ENCODE peak calls at places on chromosomes 13 and 19, in eight cellular contexts. Z is K562; O is left ventricle myocardium inferior; K is CD8-positive, alpha-beta memory T cell; A is body of pancreas; F is pancreas; X is Peyer's patch; I is ascending aorta. B is an unnamed sample. For H3K4me1, H3K27me3 and H3K36me3, the result is how much of the 10 kb centered on the place peaks cover.

GRCh38 chr19:16161848-16162247 is 11.5 kb downstream of the CIB3 start:
- DNase-seq in X (no peak), F (no peak), K (no peak), A (no peak), I (no peak), Z (no peak), O (no peak), B (peak)

GRCh38 chr13:33175991-33176390 is 109.6 kb downstream of the STARD13 start:
- DNase-seq in I (no peak), F (no peak), Z (no peak), O (no peak), K (no peak), X (no peak), A (no peak), B (no peak)

GRCh38 chr13:60139272-60139671 is 24.5 kb downstream of the DIAPH3 start:
- DNase-seq in A (no peak), K (no peak), I (no peak), Z (no peak), X (no peak), F (no peak), O (no peak), B (no peak)

GRCh38 chr13:43009506-43009905 is 13.9 kb upstream of the DNAJC15 start:
- DNase-seq in Z (no peak), O (no peak), F (no peak), I (no peak), X (no peak), K (no peak), A (no peak), B (no peak)

GRCh38 chr19:35037716-35038622 is 3.6 kb upstream of the HPN start:
- DNase-seq in K (no peak), A (no peak), I (peak), O (no peak), Z (no peak), X (peak), F (no peak), B (peak)

GRCh38 chr13:92054389-92054788 is 656.0 kb downstream of the GPC5 start:
- DNase-seq in Z (no peak), I (no peak), O (no peak), K (no peak), F (no peak), X (no peak), A (no peak), B (no peak)

GRCh38 chr19:18701250-18701608 is 17.7 kb downstream of the CRTC1 start:
- DNase-seq in X (no peak), Z (peak), K (no peak), A (no peak), I (no peak), O (no peak), F (no peak), B (no peak)

GRCh38 chr13:108915634-108916497 is 286.5 kb downstream of the MYO16 start:
- DNase-seq in A (peak), Z (peak), F (peak), I (peak), O (peak), X (peak), K (peak), B (peak)

GRCh38 chr19:34732548-34733255 is 1.3 kb upstream of the ZNF181 start:
- DNase-seq in I (peak), Z (peak), A (peak), O (no peak), K (no peak), X (no peak), F (peak), B (no peak)

GRCh38 chr19:49145485-49146407 is 9.4 kb downstream of the HRC start:
- DNase-seq in F (peak), X (peak), O (peak), Z (peak), A (peak), I (peak), K (peak), B (peak)

GRCh38 chr19:4660181-4660791 is 9.9 kb downstream of the MYDGF start:
- DNase-seq in I (no peak), X (no peak), Z (peak), O (no peak), A (no peak), K (no peak), F (no peak), B (peak)

GRCh38 chr13:26498524-26499208 is 58.8 kb upstream of the WASF3 start:
- DNase-seq in O (no peak), I (no peak), F (no peak), K (no peak), Z (no peak), A (no peak), X (no peak), B (peak)

GRCh38 chr13:65275838-65276630 is 1954.1 kb downstream of the PCDH9 start:
- DNase-seq in I (no peak), A (no peak), K (no peak), X (no peak), O (no peak), F (no peak), Z (no peak), B (no peak)

GRCh38 chr13:21040120-21040834 is 21.1 kb downstream of the LATS2 start:
- DNase-seq in X (no peak), Z (no peak), K (no peak), A (no peak), F (no peak), O (no peak), I (no peak), B (no peak)

GRCh38 chr13:21034602-21035190 is 26.7 kb downstream of the LATS2 start:
- DNase-seq in A (no peak), Z (no peak), F (no peak), O (peak), K (no peak), X (no peak), I (no peak), B (peak)

GRCh38 chr13:21037656-21038055 is 23.7 kb downstream of the LATS2 start:
- DNase-seq in I (no peak), O (no peak), A (no peak), K (no peak), F (no peak), X (peak), Z (no peak), B (no peak)

GRCh38 chr13:21043898-21044297 is 17.5 kb downstream of the LATS2 start:
- DNase-seq in F (no peak), A (no peak), Z (no peak), O (no peak), X (no peak), K (no peak), I (no peak), B (peak)

GRCh38 chr13:21039097-21039800 is 22.1 kb downstream of the LATS2 start:
- DNase-seq in O (no peak), F (no peak), Z (no peak), A (no peak), I (no peak), K (no peak), X (no peak), B (no peak)
- H3K4me1 ChIP-seq in O (half or more), F (under half), Z (under half), A (under half), I (under half), K (under half), X (under half), B (under half)

GRCh38 chr13:53200075-53200474 is 171.5 kb downstream of the OLFM4 start:
- DNase-seq in X (no peak), A (no peak), I (no peak), F (no peak), O (no peak), K (no peak), Z (no peak), B (no peak)
- H3K27me3 ChIP-seq in X (under half), A (under half), I (under half), F (under half), O (half or more), K (under half), Z (under half), B (under half)

DNA sequence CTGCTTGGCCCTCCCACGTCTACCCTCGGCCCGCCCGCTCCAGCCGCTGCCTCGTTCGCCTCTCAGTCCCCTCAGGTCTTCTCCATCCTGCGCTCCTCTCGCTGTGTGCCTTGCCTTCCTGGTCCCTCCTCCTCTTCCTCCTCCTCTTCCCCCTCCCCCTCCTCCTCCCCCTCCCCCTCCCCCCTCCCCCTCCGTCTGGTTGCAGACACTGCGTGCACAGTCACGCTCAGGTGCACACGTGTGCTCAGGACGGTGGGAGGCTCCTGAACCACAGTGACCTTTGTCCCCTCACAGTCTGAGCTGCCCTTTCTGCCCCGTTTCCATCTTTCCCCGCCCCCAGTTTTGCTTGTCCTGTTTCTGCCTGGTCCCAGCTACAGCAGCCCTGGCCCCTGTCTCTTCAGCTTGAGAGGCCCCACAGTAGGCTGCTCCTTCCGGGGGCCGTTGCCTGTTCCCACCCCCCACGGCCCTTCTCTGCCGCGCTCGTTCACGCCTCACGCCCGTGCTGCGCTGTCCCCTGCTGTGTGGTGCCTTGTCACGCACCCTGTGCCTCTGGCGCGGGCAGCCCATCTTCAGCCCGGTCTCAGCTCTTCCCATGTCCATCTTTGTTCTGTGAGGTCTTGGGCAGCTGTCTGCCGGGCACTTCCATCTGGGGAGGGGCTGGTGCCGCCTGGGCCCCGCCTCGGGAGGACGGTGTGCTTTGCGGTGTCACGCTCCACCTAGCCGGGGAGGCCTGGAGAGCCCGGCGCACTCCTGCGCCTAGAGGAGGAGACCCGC is 13.8 kb upstream of the RPS15 start:
- DNase-seq in X (no peak), O (no peak), A (no peak), Z (peak), K (no peak), F (no peak), I (no peak), B (no peak)
- H3K36me3 ChIP-seq in X (half or more), O (half or more), A (under half), Z (half or more), K (under half), F (under half), I (half or more), B (under half)

DNA sequence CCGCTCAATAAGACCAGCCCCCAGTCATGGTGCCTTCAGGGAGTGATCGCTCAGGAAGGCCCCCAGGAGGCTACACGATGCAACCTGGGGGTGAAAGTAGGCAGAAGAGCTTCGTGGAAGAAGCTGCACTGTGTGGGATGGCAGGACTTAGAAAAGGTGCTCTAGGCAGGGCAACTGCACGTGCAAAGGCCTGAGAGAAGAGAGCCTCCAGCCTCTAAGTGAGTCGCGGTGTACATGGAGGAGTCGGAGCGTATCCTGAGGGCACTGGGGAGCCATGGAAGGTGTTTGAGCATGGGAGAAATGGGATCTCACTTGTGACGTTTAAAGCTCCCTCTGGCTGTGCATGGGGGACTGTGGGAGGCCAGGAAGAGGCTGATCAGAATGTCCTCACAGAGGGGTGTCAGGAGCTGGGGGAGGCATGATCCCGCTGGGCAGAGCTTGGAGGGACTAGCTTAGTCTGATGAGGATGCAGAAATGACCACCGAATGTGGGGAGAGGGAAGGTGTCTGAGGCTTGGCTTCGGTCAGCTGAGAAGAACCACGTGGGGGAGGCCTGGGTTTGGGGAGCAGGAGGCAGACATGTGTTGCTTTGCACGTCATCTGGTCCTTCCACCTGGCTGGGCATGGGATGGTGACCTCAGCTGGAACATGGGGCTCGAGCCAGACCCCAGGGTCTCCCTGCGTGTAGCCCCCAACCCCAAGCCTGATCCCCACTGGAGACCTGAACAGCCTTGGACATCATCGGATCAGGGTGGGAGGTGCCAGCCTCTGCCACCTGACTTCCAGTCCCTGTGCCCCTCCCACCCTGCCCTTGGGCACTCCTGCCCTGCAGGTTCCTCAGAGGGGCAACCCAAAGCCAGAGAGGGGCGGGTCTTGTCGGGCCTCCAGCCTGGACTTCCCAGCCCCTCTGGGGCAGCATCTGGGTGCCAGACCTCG is 1.1 kb downstream of the APC2 start:
- DNase-seq in F (no peak), Z (no peak), A (no peak), X (no peak), I (no peak), K (no peak), O (no peak), B (no peak)
- H3K4me1 ChIP-seq in F (under half), Z (half or more), A (under half), X (under half), I (under half), K (under half), O (under half), B (under half)

DNA sequence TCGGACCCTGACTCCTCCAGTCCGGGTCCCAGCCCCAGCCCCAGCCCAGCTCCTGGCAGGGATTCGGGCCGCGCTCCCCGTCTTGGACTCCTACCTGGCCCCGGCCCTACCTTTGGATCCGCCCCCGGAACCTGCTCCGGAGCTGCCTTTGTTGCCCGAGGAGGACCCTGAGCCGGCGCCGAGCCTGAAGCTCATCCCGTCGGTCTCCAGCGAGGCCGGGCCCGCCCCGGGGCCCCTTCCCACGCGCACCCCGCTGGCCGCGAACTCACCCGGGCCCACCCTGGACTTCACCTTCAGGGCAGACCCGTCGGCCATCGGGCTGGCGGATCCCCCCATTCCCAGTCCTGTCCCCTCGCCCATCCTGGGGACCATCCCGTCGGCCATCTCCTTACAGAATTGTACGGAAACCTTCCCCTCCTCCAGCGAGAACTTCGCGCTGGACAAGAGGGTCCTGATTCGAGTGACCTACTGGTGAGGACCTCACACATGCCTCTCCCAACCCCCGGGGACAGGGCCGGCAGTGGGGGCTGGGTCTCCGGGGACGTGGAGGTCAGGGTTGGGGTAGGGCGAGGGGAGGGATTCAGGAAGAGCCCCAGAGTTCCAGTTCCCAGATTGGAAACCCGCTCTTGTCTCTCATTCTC is 732 bp downstream of the SELENOV start:
- DNase-seq in X (no peak), F (no peak), O (no peak), K (no peak), Z (no peak), A (peak), I (no peak), B (no peak)
- H3K27me3 ChIP-seq in X (under half), F (under half), O (half or more), K (under half), Z (under half), A (under half), I (under half), B (under half)

B was measured in cardiac muscle cell.